ENCODE peak calls at places on chromosomes 3 and 15, in five cellular contexts. One of them, this sample, is unnamed.

GRCh38 chr3:157632081-157632480 is 128.9 kb upstream of the VEPH1 start:
- DNase-seq in fibroblast of lung: no peak
- DNase-seq in ovary: no peak
- DNase-seq in body of pancreas: no peak
- DNase-seq in right atrium auricular region: no peak
- DNase-seq in this sample: no peak

GRCh38 chr15:90407871-90408317 is 19.9 kb downstream of the IQGAP1 start:
- DNase-seq in body of pancreas: no peak
- DNase-seq in right atrium auricular region: no peak
- DNase-seq in fibroblast of lung: peak
- DNase-seq in ovary: no peak
- DNase-seq in this sample: no peak

GRCh38 chr15:95440712-95441111 is 889.8 kb upstream of the NR2F2 start:
- DNase-seq in ovary: no peak
- DNase-seq in right atrium auricular region: no peak
- DNase-seq in body of pancreas: peak
- DNase-seq in fibroblast of lung: peak
- DNase-seq in this sample: no peak

GRCh38 chr15:48456126-48456525 is 124.9 kb downstream of the DUT start:
- DNase-seq in ovary: no peak
- DNase-seq in right atrium auricular region: no peak
- DNase-seq in body of pancreas: no peak
- DNase-seq in fibroblast of lung: no peak
- DNase-seq in this sample: no peak

GRCh38 chr3:54146383-54147239 is 24.3 kb downstream of the CACNA2D3 start:
- DNase-seq in right atrium auricular region: peak
- DNase-seq in body of pancreas: peak
- DNase-seq in ovary: peak
- DNase-seq in fibroblast of lung: no peak
- DNase-seq in this sample: no peak

GRCh38 chr3:59443618-59444292 is 393.9 kb upstream of the CFAP20DC start:
- DNase-seq in ovary: no peak
- DNase-seq in right atrium auricular region: no peak
- DNase-seq in body of pancreas: no peak
- DNase-seq in fibroblast of lung: no peak
- DNase-seq in this sample: no peak

GRCh38 chr3:55309336-55309735 is 177.8 kb downstream of the WNT5A start:
- DNase-seq in right atrium auricular region: no peak
- DNase-seq in fibroblast of lung: no peak
- DNase-seq in body of pancreas: no peak
- DNase-seq in ovary: no peak
- DNase-seq in this sample: no peak

GRCh38 chr3:51389423-51390183 is 1.5 kb upstream of the RBM15B start:
- DNase-seq in right atrium auricular region: peak
- DNase-seq in ovary: no peak
- DNase-seq in fibroblast of lung: peak
- DNase-seq in body of pancreas: peak
- DNase-seq in this sample: peak

GRCh38 chr3:41053220-41053619 is 146.1 kb upstream of the CTNNB1 start:
- DNase-seq in fibroblast of lung: no peak
- DNase-seq in body of pancreas: no peak
- DNase-seq in right atrium auricular region: peak
- DNase-seq in ovary: no peak
- DNase-seq in this sample: no peak

GRCh38 chr3:9916346-9916733 is 558 bp upstream of the IL17RC start:
- DNase-seq in ovary: no peak
- DNase-seq in right atrium auricular region: no peak
- DNase-seq in body of pancreas: no peak
- DNase-seq in fibroblast of lung: peak
- DNase-seq in this sample: no peak

GRCh38 chr3:17157713-17158112 is 273.0 kb downstream of the PLCL2 start:
- DNase-seq in fibroblast of lung: no peak
- DNase-seq in body of pancreas: no peak
- DNase-seq in ovary: no peak
- DNase-seq in right atrium auricular region: no peak
- DNase-seq in this sample: no peak

GRCh38 chr3:129161860-129162271 is 1.0 kb upstream of the ISY1 start:
- DNase-seq in body of pancreas: no peak
- DNase-seq in fibroblast of lung: peak
- DNase-seq in ovary: no peak
- DNase-seq in right atrium auricular region: no peak
- DNase-seq in this sample: no peak

GRCh38 chr3:78112266-78112665 is 1072.4 kb downstream of the ROBO2 start:
- DNase-seq in body of pancreas: no peak
- DNase-seq in right atrium auricular region: no peak
- DNase-seq in ovary: no peak
- DNase-seq in fibroblast of lung: peak
- DNase-seq in this sample: no peak

GRCh38 chr3:179872842-179873241 is 163.9 kb downstream of the PEX5L start:
- DNase-seq in body of pancreas: no peak
- DNase-seq in fibroblast of lung: no peak
- DNase-seq in ovary: no peak
- DNase-seq in right atrium auricular region: no peak
- DNase-seq in this sample: no peak

GRCh38 chr3:173841334-173841733 is 443.8 kb downstream of the NLGN1 start:
- DNase-seq in right atrium auricular region: no peak
- DNase-seq in body of pancreas: no peak
- DNase-seq in ovary: no peak
- DNase-seq in fibroblast of lung: no peak
- DNase-seq in this sample: no peak

GRCh38 chr15:100731259-100732156 is 129.1 kb downstream of the ASB7 start:
- DNase-seq in body of pancreas: no peak
- DNase-seq in right atrium auricular region: no peak
- DNase-seq in fibroblast of lung: no peak
- DNase-seq in ovary: no peak
- DNase-seq in this sample: no peak

GRCh38 chr3:169772530-169772950 is 656 bp upstream of the MYNN start:
- DNase-seq in ovary: peak
- DNase-seq in body of pancreas: peak
- DNase-seq in right atrium auricular region: peak
- DNase-seq in fibroblast of lung: peak
- DNase-seq in this sample: no peak

GRCh38 chr3:140091143-140091542 is 156.2 kb downstream of the CLSTN2 start:
- DNase-seq in right atrium auricular region: no peak
- DNase-seq in fibroblast of lung: no peak
- DNase-seq in ovary: no peak
- DNase-seq in body of pancreas: no peak
- DNase-seq in this sample: no peak

GRCh38 chr3:44522494-44522933 is 32.5 kb upstream of the ZKSCAN7 start:
- DNase-seq in right atrium auricular region: no peak
- DNase-seq in body of pancreas: no peak
- DNase-seq in fibroblast of lung: no peak
- DNase-seq in ovary: no peak
- DNase-seq in this sample: no peak

GRCh38 chr3:66803706-66804496 is 194.2 kb upstream of the KBTBD8 start:
- DNase-seq in fibroblast of lung: no peak
- DNase-seq in ovary: no peak
- DNase-seq in right atrium auricular region: no peak
- DNase-seq in body of pancreas: no peak
- DNase-seq in this sample: no peak

GRCh38 chr3:186888569-186888968 is 41.8 kb upstream of the ST6GAL1 start:
- DNase-seq in right atrium auricular region: no peak
- DNase-seq in fibroblast of lung: no peak
- DNase-seq in body of pancreas: no peak
- DNase-seq in ovary: no peak
- DNase-seq in this sample: no peak

GRCh38 chr3:139520028-139520737 is 19.4 kb downstream of the RBP1 start:
- DNase-seq in body of pancreas: peak
- DNase-seq in right atrium auricular region: peak
- DNase-seq in ovary: no peak
- DNase-seq in fibroblast of lung: peak
- DNase-seq in this sample: peak

GRCh38 chr3:14946749-14947104 is 656 bp upstream of the NR2C2 start:
- DNase-seq in ovary: no peak
- DNase-seq in right atrium auricular region: no peak
- DNase-seq in body of pancreas: no peak
- DNase-seq in fibroblast of lung: peak
- DNase-seq in this sample: no peak

GRCh38 chr3:15929944-15930571 is 132.3 kb upstream of the ANKRD28 start:
- DNase-seq in fibroblast of lung: no peak
- DNase-seq in body of pancreas: no peak
- DNase-seq in right atrium auricular region: no peak
- DNase-seq in ovary: no peak
- DNase-seq in this sample: no peak

GRCh38 chr15:63045438-63046278 is 3.1 kb downstream of the TPM1 start:
- DNase-seq in right atrium auricular region: no peak
- DNase-seq in fibroblast of lung: peak
- DNase-seq in body of pancreas: no peak
- DNase-seq in ovary: no peak
- DNase-seq in this sample: no peak

GRCh38 chr15:71237456-71238188 is 122.4 kb downstream of the THSD4 start:
- DNase-seq in ovary: peak
- DNase-seq in right atrium auricular region: peak
- DNase-seq in fibroblast of lung: peak
- DNase-seq in body of pancreas: no peak
- DNase-seq in this sample: no peak

GRCh38 chr3:94616833-94617232 is 554.0 kb downstream of the NSUN3 start:
- DNase-seq in body of pancreas: no peak
- DNase-seq in fibroblast of lung: no peak
- DNase-seq in right atrium auricular region: no peak
- DNase-seq in ovary: no peak
- DNase-seq in this sample: no peak

GRCh38 chr3:39212665-39213064 is 20.3 kb upstream of the XIRP1 start:
- DNase-seq in body of pancreas: no peak
- DNase-seq in fibroblast of lung: no peak
- DNase-seq in ovary: no peak
- DNase-seq in right atrium auricular region: no peak
- DNase-seq in this sample: no peak

GRCh38 chr3:107372506-107372905 is 4.7 kb upstream of the CCDC54 start:
- DNase-seq in fibroblast of lung: no peak
- DNase-seq in right atrium auricular region: no peak
- DNase-seq in ovary: no peak
- DNase-seq in body of pancreas: no peak
- DNase-seq in this sample: no peak

GRCh38 chr3:124700880-124701684 is 29.2 kb upstream of the UMPS start:
- DNase-seq in right atrium auricular region: no peak
- DNase-seq in fibroblast of lung: peak
- DNase-seq in body of pancreas: no peak
- DNase-seq in ovary: no peak
- DNase-seq in this sample: no peak

GRCh38 chr15:48992096-48992495 is 28.4 kb upstream of the SHC4 start:
- DNase-seq in right atrium auricular region: no peak
- DNase-seq in body of pancreas: no peak
- DNase-seq in ovary: no peak
- DNase-seq in fibroblast of lung: no peak
- DNase-seq in this sample: no peak

GRCh38 chr3:155807823-155808222 is 1.7 kb upstream of the C3orf33 start:
- DNase-seq in right atrium auricular region: no peak
- DNase-seq in body of pancreas: no peak
- DNase-seq in ovary: no peak
- DNase-seq in fibroblast of lung: no peak
- DNase-seq in this sample: no peak

DNA sequence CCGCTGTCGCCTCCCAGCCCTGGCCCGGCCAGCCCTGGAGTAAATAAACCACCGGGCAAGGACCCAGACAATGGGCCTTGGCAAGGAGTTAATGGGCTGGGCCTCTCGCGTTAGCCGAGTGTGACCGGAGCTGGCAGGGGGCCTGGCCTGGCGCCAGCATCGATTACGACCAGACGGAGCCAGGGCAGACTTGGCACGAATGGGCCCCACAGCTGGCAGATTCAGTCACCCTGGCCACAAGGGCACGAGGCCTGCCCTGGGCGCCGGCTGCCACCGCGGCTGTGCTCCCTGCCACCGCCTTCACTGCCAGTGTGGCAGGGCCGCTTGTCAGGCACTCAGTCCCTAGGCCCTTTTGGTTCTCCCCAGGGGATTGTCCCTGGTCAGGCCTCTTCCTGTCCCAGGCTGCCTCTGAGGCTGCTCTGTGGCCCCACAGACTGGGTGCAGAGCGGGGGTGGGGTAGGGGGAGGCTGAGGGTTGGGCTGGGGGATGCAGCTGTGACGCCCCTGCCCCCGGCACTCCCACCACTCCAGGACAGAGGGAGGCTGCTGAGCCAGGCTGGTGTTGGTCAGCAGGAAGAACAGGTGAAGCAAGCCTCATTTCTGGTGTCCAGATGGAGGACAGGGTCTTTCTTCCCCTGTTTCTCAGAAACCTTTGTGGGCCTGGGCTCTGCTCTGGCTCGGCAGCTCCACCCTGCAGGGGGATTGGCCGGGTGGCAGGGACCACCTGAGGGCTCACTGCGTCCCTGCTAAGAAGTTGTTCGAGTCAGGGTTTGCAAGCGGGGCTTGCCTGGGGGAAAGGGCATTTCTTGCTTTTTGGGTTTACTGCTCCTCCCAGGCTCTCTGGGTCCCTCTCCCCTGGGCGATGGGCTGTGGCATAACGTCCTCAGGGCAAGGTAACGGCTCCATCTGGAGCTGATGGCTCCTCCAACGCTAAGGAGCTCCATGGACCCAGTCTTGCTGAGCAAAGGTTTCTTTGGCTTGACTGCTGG is 30.5 kb upstream of the SRP14 start:
- DNase-seq in right atrium auricular region: peak
- DNase-seq in fibroblast of lung: peak
- DNase-seq in ovary: peak
- DNase-seq in body of pancreas: peak
- DNase-seq in this sample: peak
- H3K4me3 ChIP-seq in right atrium auricular region: no peak
- H3K4me3 ChIP-seq in fibroblast of lung: no peak
- H3K4me3 ChIP-seq in ovary: no peak
- H3K4me3 ChIP-seq in body of pancreas: no peak
- H3K4me3 ChIP-seq in this sample: peak

GRCh38 chr3:71127463-71128243 is 455.9 kb downstream of the FOXP1 start:
- DNase-seq in ovary: no peak
- DNase-seq in right atrium auricular region: no peak
- DNase-seq in fibroblast of lung: peak
- DNase-seq in body of pancreas: no peak
- DNase-seq in this sample: no peak
- H3K27ac ChIP-seq in ovary: peak
- H3K27ac ChIP-seq in right atrium auricular region: peak
- H3K27ac ChIP-seq in fibroblast of lung: peak
- H3K27ac ChIP-seq in body of pancreas: peak
- H3K27ac ChIP-seq in this sample: peak

GRCh38 chr3:141707741-141708203 is 30.3 kb upstream of the RNF7 start:
- DNase-seq in right atrium auricular region: no peak
- DNase-seq in ovary: no peak
- DNase-seq in body of pancreas: no peak
- DNase-seq in fibroblast of lung: peak
- DNase-seq in this sample: no peak
- TF ChIP-seq CTCF in right atrium auricular region: no peak
- TF ChIP-seq CTCF in ovary: no peak
- TF ChIP-seq CTCF in body of pancreas: no peak
- TF ChIP-seq CTCF in fibroblast of lung: no peak
- TF ChIP-seq CTCF in this sample: no peak

GRCh38 chr3:194134757-194135515 is 1.0 kb upstream of the HES1 start:
- DNase-seq in body of pancreas: peak
- DNase-seq in right atrium auricular region: peak
- DNase-seq in fibroblast of lung: peak
- DNase-seq in ovary: peak
- DNase-seq in this sample: peak

GRCh38 chr3:194132465-194133358 is 3.2 kb upstream of the HES1 start:
- DNase-seq in body of pancreas: no peak
- DNase-seq in right atrium auricular region: no peak
- DNase-seq in ovary: no peak
- DNase-seq in fibroblast of lung: no peak
- DNase-seq in this sample: no peak

GRCh38 chr3:194134231-194134756 is 1.7 kb upstream of the HES1 start:
- DNase-seq in body of pancreas: no peak
- DNase-seq in right atrium auricular region: peak
- DNase-seq in fibroblast of lung: peak
- DNase-seq in ovary: no peak
- DNase-seq in this sample: no peak

GRCh38 chr3:194135516-194135805 is 487 bp upstream of the HES1 start:
- DNase-seq in ovary: no peak
- DNase-seq in right atrium auricular region: no peak
- DNase-seq in body of pancreas: no peak
- DNase-seq in fibroblast of lung: no peak
- DNase-seq in this sample: no peak

GRCh38 chr3:194133661-194134230 is 2.2 kb upstream of the HES1 start:
- DNase-seq in fibroblast of lung: no peak
- DNase-seq in right atrium auricular region: peak
- DNase-seq in ovary: peak
- DNase-seq in body of pancreas: peak
- DNase-seq in this sample: peak
- H3K4me3 ChIP-seq in fibroblast of lung: peak
- H3K4me3 ChIP-seq in right atrium auricular region: peak
- H3K4me3 ChIP-seq in ovary: peak
- H3K4me3 ChIP-seq in body of pancreas: no peak
- H3K4me3 ChIP-seq in this sample: peak

This sample was measured in coronary artery.